ENCODE peak calls at places on chromosomes 12 and 14, in seven cellular contexts. M is tibial nerve, W is IMR-90, P is hepatocyte, E is heart left ventricle, R is brain microvascular endothelial cell, H is AG04450. B is an unnamed sample.

GRCh38 chr14:102610968-102611811 is 18.7 kb downstream of the RCOR1 start:
- DNase-seq in E (no peak), P (no peak), R (no peak), H (no peak), M (no peak), W (no peak), B (no peak)

GRCh38 chr12:80033457-80033856 is 65.9 kb upstream of the OTOGL start:
- DNase-seq in H (peak), P (no peak), W (peak), M (no peak), R (peak), E (no peak), B (no peak)

GRCh38 chr12:6069452-6070093 is 54.9 kb downstream of the VWF start:
- DNase-seq in M (no peak), P (no peak), E (no peak), W (peak), R (peak), H (peak), B (peak)

GRCh38 chr14:67428501-67429031 is 16.6 kb upstream of the PLEK2 start:
- DNase-seq in H (peak), M (no peak), E (no peak), W (peak), P (peak), R (peak), B (peak)

GRCh38 chr14:22220427-22220826 is 368.6 kb downstream of the DAD1 start:
- DNase-seq in P (peak), E (no peak), M (no peak), R (no peak), W (peak), H (peak), B (no peak)

GRCh38 chr12:91801048-91801447 is 344.6 kb downstream of the BTG1 start:
- DNase-seq in E (no peak), P (no peak), H (no peak), M (no peak), W (no peak), R (no peak), B (no peak)

GRCh38 chr12:101021442-101021841 is 188.6 kb downstream of the SLC5A8 start:
- DNase-seq in H (no peak), E (no peak), M (no peak), P (no peak), W (no peak), R (no peak), B (no peak)

GRCh38 chr14:94173885-94174621 is at the start of gene PPP4R4:
- DNase-seq in H (peak), P (peak), M (peak), R (peak), E (peak), W (peak), B (peak)

GRCh38 chr14:62604524-62604923 is 440.7 kb downstream of the KCNH5 start:
- DNase-seq in W (peak), P (no peak), R (no peak), M (no peak), E (no peak), H (no peak), B (no peak)

DNA sequence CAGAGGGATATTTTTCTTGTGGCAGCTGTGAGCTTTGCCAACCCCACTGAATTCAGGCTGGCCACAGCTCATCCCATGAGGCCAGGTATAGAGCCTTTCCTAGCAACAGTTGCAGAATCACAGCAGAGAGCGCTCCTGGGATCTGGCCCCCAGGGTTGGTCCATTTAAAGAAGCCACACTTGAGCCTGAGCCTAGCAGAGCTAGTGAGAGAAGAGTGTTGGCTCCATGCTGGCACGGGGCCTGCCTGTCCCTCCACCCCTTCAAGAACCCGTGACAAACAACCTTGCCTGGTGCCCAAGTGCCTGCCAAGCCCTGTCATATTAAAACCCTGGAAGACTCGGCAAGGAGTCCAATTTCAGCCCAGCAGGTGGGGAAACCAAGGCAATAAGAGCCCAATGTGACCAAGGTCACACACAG is 91.6 kb downstream of the LRRC74A start:
- DNase-seq in H (no peak), W (no peak), M (no peak), R (no peak), E (peak), P (no peak), B (no peak)
- H3K27ac ChIP-seq in H (peak), W (peak), M (peak), R (peak), E (peak), P (peak), B (no peak)

GRCh38 chr12:24256636-24257150 is 307.2 kb upstream of the SOX5 start:
- DNase-seq in H (no peak), M (no peak), P (no peak), R (no peak), E (no peak), W (no peak), B (no peak)

GRCh38 chr12:24252580-24252979 is 303.1 kb upstream of the SOX5 start:
- DNase-seq in E (no peak), W (no peak), P (peak), M (no peak), R (no peak), H (no peak), B (peak)

DNA sequence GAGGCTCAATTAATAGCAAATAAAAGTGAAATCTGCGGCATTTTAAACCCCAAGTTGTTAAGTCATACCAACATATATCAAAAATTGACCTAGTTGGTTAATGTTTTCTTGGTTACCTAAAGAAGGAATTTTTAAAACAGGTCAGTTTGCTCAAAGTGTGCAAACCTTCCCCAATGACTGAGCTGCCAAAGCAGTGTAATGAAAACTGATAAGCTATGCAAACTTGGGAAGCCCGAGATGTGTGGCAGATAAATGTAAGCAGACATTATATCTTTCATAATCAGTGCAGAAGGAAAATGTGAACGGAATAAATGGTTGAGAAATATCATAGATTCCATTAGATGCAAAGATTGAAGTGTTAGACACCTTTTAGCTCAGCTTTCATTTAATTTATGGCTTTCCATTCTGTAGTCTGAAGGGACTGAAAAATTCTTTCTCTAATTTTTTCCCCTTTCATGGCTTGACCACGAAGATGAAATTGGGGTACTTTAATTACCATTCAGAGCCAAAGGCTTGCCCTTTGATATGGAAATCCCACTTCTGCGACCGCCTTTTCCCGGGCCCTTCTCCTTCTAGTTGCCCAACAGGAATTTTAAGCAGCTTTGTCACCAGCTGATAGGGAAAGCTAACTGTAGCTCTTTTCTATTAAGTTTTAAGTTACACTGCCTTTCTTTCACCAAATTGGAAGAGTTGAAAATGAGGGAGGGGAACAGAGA is 306.6 kb upstream of the SOX5 start:
- DNase-seq in E (no peak), P (no peak), H (no peak), W (no peak), R (no peak), M (no peak), B (no peak)
- H3K4me3 ChIP-seq in E (no peak), P (no peak), H (no peak), W (no peak), R (no peak), M (no peak), B (no peak)

GRCh38 chr14:49636866-49637265 is 1.8 kb upstream of the DNAAF2 start:
- DNase-seq in R (no peak), E (no peak), W (no peak), P (no peak), H (no peak), M (no peak), B (no peak)
- H3K27ac ChIP-seq in R (no peak), E (no peak), W (no peak), P (no peak), H (no peak), M (no peak), B (no peak)

DNA sequence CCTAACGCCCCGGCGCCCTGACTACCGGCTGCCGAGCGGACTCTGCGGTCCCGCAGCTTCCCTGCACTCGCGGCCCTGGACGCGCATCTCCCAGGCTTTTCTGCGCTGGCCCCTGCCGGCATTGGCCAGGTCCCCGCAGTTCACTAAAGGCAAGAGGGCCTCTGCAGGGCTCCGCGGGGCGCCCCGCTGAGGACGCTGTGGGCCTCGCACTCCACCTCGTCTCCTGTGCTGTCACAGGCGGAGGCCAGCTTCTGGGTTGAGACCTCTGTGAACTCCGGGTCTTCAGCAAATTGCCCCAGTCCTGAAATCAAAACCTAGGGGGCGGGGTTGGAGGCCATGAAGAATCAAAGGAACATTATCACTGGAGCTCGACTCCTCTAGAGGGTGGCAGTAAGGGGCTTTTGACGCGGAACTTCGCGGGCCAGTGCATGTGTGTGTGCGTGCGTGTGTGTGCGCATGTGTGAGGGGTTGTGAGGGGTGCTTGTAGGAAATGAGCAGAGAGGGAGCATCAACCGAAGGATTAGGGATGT is 68.5 kb upstream of the CAPRIN2 start:
- DNase-seq in M (peak), R (peak), P (peak), H (no peak), E (peak), W (no peak), B (no peak)
- H3K4me3 ChIP-seq in M (peak), R (peak), P (peak), H (peak), E (peak), W (no peak), B (no peak)

DNA sequence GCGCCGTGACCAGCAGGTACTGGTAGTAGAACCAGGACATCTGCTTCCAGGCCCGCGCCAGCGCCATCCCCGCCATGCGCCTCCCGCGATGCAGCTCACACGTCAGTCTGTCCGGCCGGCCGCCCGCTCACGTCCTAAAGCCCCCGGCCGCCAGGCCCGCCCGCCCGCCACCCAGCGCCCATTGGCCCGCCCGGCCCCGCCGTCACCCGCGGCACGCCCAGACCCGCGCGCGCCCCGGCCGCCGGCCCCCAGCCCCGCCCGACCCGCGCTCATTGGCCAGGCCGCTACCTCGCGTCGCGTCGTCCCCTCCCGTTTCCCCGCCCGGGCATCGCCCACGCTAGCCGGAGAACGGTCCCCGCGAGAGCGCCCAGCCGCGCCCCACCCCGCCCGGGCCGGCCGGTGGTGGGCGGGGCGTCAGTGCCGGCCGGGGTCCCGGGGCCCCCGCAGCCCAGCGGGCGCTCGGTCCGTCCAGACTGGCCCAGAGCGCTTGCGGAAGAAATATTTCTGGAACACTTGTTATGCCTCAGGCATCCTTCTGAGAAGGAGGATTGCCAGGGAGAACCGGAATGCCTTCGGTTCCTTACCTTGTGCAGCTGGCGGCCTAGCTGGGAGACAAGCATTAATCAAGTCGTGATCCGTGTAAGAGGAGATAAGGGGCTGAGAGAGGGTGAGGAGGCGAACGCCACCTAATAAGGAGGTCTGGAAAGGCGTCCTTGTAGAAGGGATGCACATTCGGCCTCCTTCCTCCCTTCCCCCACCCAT is at the start of gene SPTSSA:
- DNase-seq in W (peak), E (peak), R (peak), M (peak), P (peak), H (peak), B (peak)
- H3K27ac ChIP-seq in W (peak), E (peak), R (peak), M (peak), P (peak), H (peak), B (peak)

DNA sequence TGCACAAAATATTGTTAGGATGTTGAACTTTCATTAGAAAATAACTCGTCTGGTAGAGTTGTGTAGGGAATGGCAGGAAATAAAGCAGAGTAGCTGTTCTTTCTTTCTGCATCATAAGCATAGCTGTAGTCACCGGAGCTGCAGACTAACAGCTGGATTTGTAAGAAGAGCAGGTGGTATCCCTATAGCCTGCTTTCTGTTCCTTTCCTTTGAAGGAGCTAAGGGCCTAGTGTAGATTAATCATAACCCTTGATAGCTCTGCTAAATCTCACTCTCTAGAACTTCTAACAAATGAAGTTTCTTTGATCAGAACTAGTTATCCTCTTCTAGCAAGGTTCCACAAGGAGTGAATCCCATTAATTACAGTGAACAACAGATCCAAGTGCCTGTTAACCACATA is 3.5 kb downstream of the LMO3 start:
- DNase-seq in M (no peak), W (no peak), H (no peak), E (no peak), P (no peak), R (no peak), B (no peak)
- H3K4me3 ChIP-seq in M (no peak), W (no peak), H (no peak), E (no peak), P (no peak), R (no peak), B (no peak)

GRCh38 chr12:55733021-55733555 is 4.3 kb upstream of the CD63 start:
- DNase-seq in R (no peak), W (no peak), H (no peak), P (no peak), M (no peak), E (no peak), B (no peak)
- H3K27ac ChIP-seq in R (no peak), W (no peak), H (no peak), P (no peak), M (no peak), E (no peak), B (no peak)